ENCODE peak calls at places on chromosomes 1 and 21, in four cellular contexts. One of them, this sample, is unnamed.
A peak's percentile ranks its signal among the peaks of the same experiment; 100 is the strongest.

GRCh38 chr1:5745776-5746610 is 246.2 kb downstream of the NPHP4 start:
- DNase-seq in upper lobe of right lung: peak; percentile 82
- DNase-seq in left ventricle myocardium inferior: peak; percentile 53
- DNase-seq in dorsolateral prefrontal cortex: peak; percentile 73
- DNase-seq in this sample: peak; percentile 75

GRCh38 chr1:31297273-31298247 is 728 bp downstream of the ZCCHC17 start:
- DNase-seq in upper lobe of right lung: no peak
- DNase-seq in left ventricle myocardium inferior: no peak
- DNase-seq in dorsolateral prefrontal cortex: no peak
- DNase-seq in this sample: peak; percentile 83

GRCh38 chr1:147117109-147117508 is 55.2 kb downstream of the PRKAB2 start:
- DNase-seq in upper lobe of right lung: no peak
- DNase-seq in left ventricle myocardium inferior: no peak
- DNase-seq in dorsolateral prefrontal cortex: no peak
- DNase-seq in this sample: no peak

GRCh38 chr1:155130272-155131006 is 2.8 kb downstream of the EFNA1 start:
- DNase-seq in upper lobe of right lung: no peak
- DNase-seq in left ventricle myocardium inferior: no peak
- DNase-seq in dorsolateral prefrontal cortex: no peak
- DNase-seq in this sample: no peak

GRCh38 chr1:22500476-22500875 is 48.8 kb downstream of the ZBTB40 start:
- DNase-seq in upper lobe of right lung: peak; percentile 72
- DNase-seq in left ventricle myocardium inferior: no peak
- DNase-seq in dorsolateral prefrontal cortex: no peak
- DNase-seq in this sample: peak; percentile 71

GRCh38 chr1:196466656-196467055 is 141.6 kb downstream of the KCNT2 start:
- DNase-seq in upper lobe of right lung: no peak
- DNase-seq in left ventricle myocardium inferior: no peak
- DNase-seq in dorsolateral prefrontal cortex: no peak
- DNase-seq in this sample: peak; percentile 87

GRCh38 chr1:42682739-42683529 is 716 bp downstream of the YBX1 start:
- DNase-seq in upper lobe of right lung: peak; percentile 92
- DNase-seq in left ventricle myocardium inferior: peak; percentile 70
- DNase-seq in dorsolateral prefrontal cortex: peak; percentile 17
- DNase-seq in this sample: peak; percentile 68

GRCh38 chr1:230709619-230710542 is 4.0 kb downstream of the AGT start:
- DNase-seq in upper lobe of right lung: no peak
- DNase-seq in left ventricle myocardium inferior: no peak
- DNase-seq in dorsolateral prefrontal cortex: no peak
- DNase-seq in this sample: no peak

GRCh38 chr1:40386311-40386778 is 12.8 kb downstream of the SMAP2 start:
- DNase-seq in upper lobe of right lung: no peak
- DNase-seq in left ventricle myocardium inferior: no peak
- DNase-seq in dorsolateral prefrontal cortex: no peak
- DNase-seq in this sample: no peak

GRCh38 chr1:101284622-101285218 is 47.9 kb downstream of the S1PR1 start:
- DNase-seq in upper lobe of right lung: no peak
- DNase-seq in left ventricle myocardium inferior: no peak
- DNase-seq in dorsolateral prefrontal cortex: no peak
- DNase-seq in this sample: peak; percentile 21

GRCh38 chr1:9843576-9843945 is 19.8 kb upstream of the CLSTN1 start:
- DNase-seq in upper lobe of right lung: no peak
- DNase-seq in left ventricle myocardium inferior: no peak
- DNase-seq in dorsolateral prefrontal cortex: no peak
- DNase-seq in this sample: peak; percentile 74

GRCh38 chr1:84078108-84078823 is 65.8 kb upstream of the PRKACB start:
- DNase-seq in upper lobe of right lung: no peak
- DNase-seq in left ventricle myocardium inferior: no peak
- DNase-seq in dorsolateral prefrontal cortex: peak; percentile 21
- DNase-seq in this sample: peak; percentile 24

GRCh38 chr1:110258734-110259133 is 48.6 kb downstream of the KCNC4 start:
- DNase-seq in upper lobe of right lung: no peak
- DNase-seq in left ventricle myocardium inferior: no peak
- DNase-seq in dorsolateral prefrontal cortex: no peak
- DNase-seq in this sample: no peak

GRCh38 chr1:100400332-100400933 is 48.1 kb downstream of the CDC14A start:
- DNase-seq in upper lobe of right lung: no peak
- DNase-seq in left ventricle myocardium inferior: peak; percentile 38
- DNase-seq in dorsolateral prefrontal cortex: peak; percentile 42
- DNase-seq in this sample: no peak

GRCh38 chr1:43547538-43548072 is 16.9 kb downstream of the PTPRF start:
- DNase-seq in upper lobe of right lung: no peak
- DNase-seq in left ventricle myocardium inferior: no peak
- DNase-seq in dorsolateral prefrontal cortex: peak; percentile 67
- DNase-seq in this sample: no peak

GRCh38 chr1:203128691-203129500 is 1.4 kb downstream of the ADORA1 start:
- DNase-seq in upper lobe of right lung: peak; percentile 60
- DNase-seq in left ventricle myocardium inferior: no peak
- DNase-seq in dorsolateral prefrontal cortex: no peak
- DNase-seq in this sample: no peak

GRCh38 chr21:23801292-23801691 is 1806.0 kb downstream of the MRPL39 start:
- DNase-seq in upper lobe of right lung: no peak
- DNase-seq in left ventricle myocardium inferior: no peak
- DNase-seq in dorsolateral prefrontal cortex: no peak
- DNase-seq in this sample: no peak

GRCh38 chr1:27400035-27400962 is 7.9 kb downstream of the GPR3 start:
- DNase-seq in upper lobe of right lung: no peak
- DNase-seq in left ventricle myocardium inferior: no peak
- DNase-seq in dorsolateral prefrontal cortex: no peak
- DNase-seq in this sample: no peak

GRCh38 chr21:35995522-35996088 is 64.7 kb downstream of the SETD4 start:
- DNase-seq in upper lobe of right lung: no peak
- DNase-seq in left ventricle myocardium inferior: no peak
- DNase-seq in dorsolateral prefrontal cortex: no peak
- DNase-seq in this sample: no peak

GRCh38 chr1:35555601-35556477 is 1.4 kb downstream of the KIAA0319L start:
- DNase-seq in upper lobe of right lung: no peak
- DNase-seq in left ventricle myocardium inferior: no peak
- DNase-seq in dorsolateral prefrontal cortex: no peak
- DNase-seq in this sample: peak; percentile 98

GRCh38 chr1:55244476-55245109 is 29.4 kb upstream of the USP24 start:
- DNase-seq in upper lobe of right lung: no peak
- DNase-seq in left ventricle myocardium inferior: no peak
- DNase-seq in dorsolateral prefrontal cortex: no peak
- DNase-seq in this sample: peak; percentile 55

GRCh38 chr1:31605908-31606427 is 11.5 kb upstream of the HCRTR1 start:
- DNase-seq in upper lobe of right lung: no peak
- DNase-seq in left ventricle myocardium inferior: no peak
- DNase-seq in dorsolateral prefrontal cortex: no peak
- DNase-seq in this sample: peak; percentile 67

GRCh38 chr1:84327830-84328229 is 26.3 kb downstream of the SAMD13 start:
- DNase-seq in upper lobe of right lung: no peak
- DNase-seq in left ventricle myocardium inferior: no peak
- DNase-seq in dorsolateral prefrontal cortex: no peak
- DNase-seq in this sample: no peak

GRCh38 chr1:42762269-42762668 is 4.6 kb downstream of the P3H1 start:
- DNase-seq in upper lobe of right lung: no peak
- DNase-seq in left ventricle myocardium inferior: no peak
- DNase-seq in dorsolateral prefrontal cortex: no peak
- DNase-seq in this sample: no peak

GRCh38 chr1:2163205-2163604 is 31.4 kb downstream of the FAAP20 start:
- DNase-seq in upper lobe of right lung: no peak
- DNase-seq in left ventricle myocardium inferior: no peak
- DNase-seq in dorsolateral prefrontal cortex: no peak
- DNase-seq in this sample: no peak

GRCh38 chr1:9235123-9235513 is 544 bp downstream of the H6PD start:
- DNase-seq in upper lobe of right lung: no peak
- DNase-seq in left ventricle myocardium inferior: no peak
- DNase-seq in dorsolateral prefrontal cortex: no peak
- DNase-seq in this sample: no peak

GRCh38 chr1:43275826-43276620 is 6.2 kb downstream of the TMEM125 start:
- DNase-seq in upper lobe of right lung: peak; percentile 52
- DNase-seq in left ventricle myocardium inferior: no peak
- DNase-seq in dorsolateral prefrontal cortex: no peak
- DNase-seq in this sample: no peak

GRCh38 chr21:44516828-44517174 is 23.2 kb downstream of the KRTAP10-1 start:
- DNase-seq in upper lobe of right lung: peak; percentile 34
- DNase-seq in left ventricle myocardium inferior: no peak
- DNase-seq in dorsolateral prefrontal cortex: no peak
- DNase-seq in this sample: no peak

GRCh38 chr1:197781998-197782718 is 6.9 kb upstream of the DENND1B start:
- DNase-seq in upper lobe of right lung: no peak
- DNase-seq in left ventricle myocardium inferior: no peak
- DNase-seq in dorsolateral prefrontal cortex: no peak
- DNase-seq in this sample: peak; percentile 92

GRCh38 chr1:33442141-33442540 is 11.2 kb upstream of the PHC2 start:
- DNase-seq in upper lobe of right lung: no peak
- DNase-seq in left ventricle myocardium inferior: no peak
- DNase-seq in dorsolateral prefrontal cortex: no peak
- DNase-seq in this sample: no peak

GRCh38 chr1:199646761-199647160 is 380.7 kb upstream of the NR5A2 start:
- DNase-seq in upper lobe of right lung: no peak
- DNase-seq in left ventricle myocardium inferior: no peak
- DNase-seq in dorsolateral prefrontal cortex: no peak
- DNase-seq in this sample: no peak

GRCh38 chr1:39086386-39087108 is 60.4 kb downstream of the NDUFS5 start:
- DNase-seq in upper lobe of right lung: no peak
- DNase-seq in left ventricle myocardium inferior: no peak
- DNase-seq in dorsolateral prefrontal cortex: no peak
- DNase-seq in this sample: no peak

GRCh38 chr1:92485374-92486250 is 1.1 kb downstream of the GFI1 start:
- DNase-seq in upper lobe of right lung: peak; percentile 81
- DNase-seq in left ventricle myocardium inferior: peak; percentile 34
- DNase-seq in dorsolateral prefrontal cortex: no peak
- DNase-seq in this sample: peak; percentile 60
- TF ChIP-seq CTCF in upper lobe of right lung: peak; percentile 33
- TF ChIP-seq CTCF in left ventricle myocardium inferior: peak; percentile 24
- TF ChIP-seq CTCF in dorsolateral prefrontal cortex: no peak
- TF ChIP-seq CTCF in this sample: peak; percentile 33

GRCh38 chr21:41425588-41425953 is 468 bp upstream of the MX1 start:
- DNase-seq in upper lobe of right lung: no peak
- DNase-seq in left ventricle myocardium inferior: no peak
- DNase-seq in dorsolateral prefrontal cortex: no peak
- DNase-seq in this sample: no peak
- H3K4me3 ChIP-seq in upper lobe of right lung: peak overlapping the region; percentile 59
- H3K4me3 ChIP-seq in left ventricle myocardium inferior: peak overlapping the region; percentile 77
- H3K4me3 ChIP-seq in dorsolateral prefrontal cortex: peak overlapping the region; percentile 60
- H3K4me3 ChIP-seq in this sample: peak overlapping the region; percentile 52

GRCh38 chr1:151693057-151693651 is 23.4 kb downstream of the CELF3 start:
- DNase-seq in upper lobe of right lung: no peak
- DNase-seq in left ventricle myocardium inferior: no peak
- DNase-seq in dorsolateral prefrontal cortex: no peak
- DNase-seq in this sample: peak; percentile 50
- TF ChIP-seq CTCF in upper lobe of right lung: peak; percentile 38
- TF ChIP-seq CTCF in left ventricle myocardium inferior: peak; percentile 61
- TF ChIP-seq CTCF in dorsolateral prefrontal cortex: peak; percentile 57
- TF ChIP-seq CTCF in this sample: peak; percentile 83

DNA sequence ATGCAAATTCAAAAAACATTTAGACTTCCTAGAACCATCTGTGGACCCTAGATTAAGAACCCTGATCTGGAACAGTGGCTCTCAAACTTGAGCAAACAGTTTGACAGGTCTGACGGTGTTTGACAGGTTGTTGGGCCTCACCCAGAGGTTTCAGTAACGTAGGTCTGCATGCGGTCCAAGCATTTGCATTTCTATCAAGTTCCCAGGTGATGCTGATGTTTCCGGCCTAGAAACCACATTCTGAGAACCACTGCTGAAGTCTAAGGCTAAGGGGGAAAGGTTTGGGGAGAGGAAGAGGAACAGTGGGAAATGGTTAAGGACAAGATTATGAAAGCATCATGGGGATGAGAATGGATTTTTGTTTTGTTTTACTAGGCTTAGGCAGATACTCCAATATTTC is 48.6 kb downstream of the MDM4 start:
- DNase-seq in upper lobe of right lung: no peak
- DNase-seq in left ventricle myocardium inferior: no peak
- DNase-seq in dorsolateral prefrontal cortex: no peak
- DNase-seq in this sample: no peak
- H3K4me3 ChIP-seq in upper lobe of right lung: no peak overlapping the region
- H3K4me3 ChIP-seq in left ventricle myocardium inferior: no peak overlapping the region
- H3K4me3 ChIP-seq in dorsolateral prefrontal cortex: no peak overlapping the region
- H3K4me3 ChIP-seq in this sample: no peak overlapping the region

DNA sequence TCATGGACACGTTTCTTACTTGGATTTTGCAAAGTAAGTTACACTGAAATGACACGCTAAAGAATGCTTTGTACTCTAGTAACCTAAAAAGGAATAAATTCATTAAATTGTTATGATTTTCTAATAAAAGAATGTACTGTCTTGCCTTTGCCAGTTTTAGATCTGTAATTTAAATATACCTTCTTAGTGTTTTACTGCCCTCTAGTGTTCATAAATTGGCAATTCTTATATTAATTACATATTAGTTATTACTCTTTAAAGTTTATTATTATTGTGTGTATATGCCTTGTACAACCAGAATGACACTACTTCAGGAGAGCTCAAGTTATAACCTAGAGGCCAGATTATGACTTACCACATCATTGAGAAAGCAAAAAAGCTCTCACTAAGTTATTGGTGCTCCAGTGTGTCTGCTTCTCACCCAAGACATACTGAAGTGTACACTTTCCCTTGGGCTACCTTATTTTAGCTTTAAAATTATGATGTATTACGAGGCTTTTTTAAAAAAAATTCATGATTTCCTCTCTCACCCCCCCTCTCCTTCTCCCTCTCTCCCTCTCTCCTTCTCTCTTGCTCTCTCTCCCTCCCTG is 169.9 kb downstream of the HS2ST1 start:
- DNase-seq in upper lobe of right lung: no peak
- DNase-seq in left ventricle myocardium inferior: no peak
- DNase-seq in dorsolateral prefrontal cortex: no peak
- DNase-seq in this sample: peak; percentile 39
- TF ChIP-seq CTCF in upper lobe of right lung: peak; percentile 75
- TF ChIP-seq CTCF in left ventricle myocardium inferior: peak; percentile 78
- TF ChIP-seq CTCF in dorsolateral prefrontal cortex: peak; percentile 67
- TF ChIP-seq CTCF in this sample: no peak

DNA sequence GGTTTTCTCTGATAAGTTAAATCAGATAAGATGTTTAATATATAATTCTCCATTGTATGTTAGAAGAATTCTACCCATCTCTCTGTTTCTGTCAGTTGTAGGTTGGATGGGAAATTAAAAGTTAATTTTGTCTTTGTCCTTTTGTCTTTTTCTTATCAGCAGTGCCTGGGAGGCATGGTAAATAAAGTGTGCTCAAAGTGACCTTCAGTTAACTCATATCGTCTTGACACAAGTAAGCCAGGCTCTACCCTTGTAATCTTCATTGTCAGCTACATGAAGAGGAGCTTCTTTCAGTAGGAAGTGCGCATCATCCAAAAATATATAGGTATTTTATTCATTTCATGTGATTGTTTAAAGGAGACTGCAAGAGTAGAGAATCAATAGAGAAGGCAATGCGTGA is 138.9 kb upstream of the NRIP1 start:
- DNase-seq in upper lobe of right lung: no peak
- DNase-seq in left ventricle myocardium inferior: no peak
- DNase-seq in dorsolateral prefrontal cortex: no peak
- DNase-seq in this sample: no peak
- H3K4me3 ChIP-seq in upper lobe of right lung: no peak overlapping the region
- H3K4me3 ChIP-seq in left ventricle myocardium inferior: no peak overlapping the region
- H3K4me3 ChIP-seq in dorsolateral prefrontal cortex: no peak overlapping the region
- H3K4me3 ChIP-seq in this sample: no peak overlapping the region

GRCh38 chr1:77955709-77956108 is 23.2 kb downstream of the FUBP1 start:
- DNase-seq in upper lobe of right lung: no peak
- DNase-seq in left ventricle myocardium inferior: no peak
- DNase-seq in dorsolateral prefrontal cortex: no peak
- DNase-seq in this sample: no peak
- TF ChIP-seq CTCF in upper lobe of right lung: no peak
- TF ChIP-seq CTCF in left ventricle myocardium inferior: no peak
- TF ChIP-seq CTCF in dorsolateral prefrontal cortex: no peak
- TF ChIP-seq CTCF in this sample: no peak

GRCh38 chr1:235366286-235366685 is 941 bp upstream of the TBCE start:
- DNase-seq in upper lobe of right lung: no peak
- DNase-seq in left ventricle myocardium inferior: no peak
- DNase-seq in dorsolateral prefrontal cortex: no peak
- DNase-seq in this sample: no peak
- H3K4me3 ChIP-seq in upper lobe of right lung: no peak overlapping the region
- H3K4me3 ChIP-seq in left ventricle myocardium inferior: no peak overlapping the region
- H3K4me3 ChIP-seq in dorsolateral prefrontal cortex: no peak overlapping the region
- H3K4me3 ChIP-seq in this sample: no peak overlapping the region

This sample was measured in epithelial cell of esophagus.